ENCODE peak calls at places on chromosomes 12 and 14, in four cellular contexts. D, K, I and M are unnamed samples.

GRCh38 chr14:38716871-38717270 is 386.2 kb downstream of the SEC23A start:
- DNase-seq in K (no peak), D (no peak), I (no peak), M (no peak)

GRCh38 chr12:129854591-129854990 is 49.2 kb downstream of the TMEM132D start:
- DNase-seq in D (no peak), I (no peak), K (no peak), M (no peak)

GRCh38 chr12:1544991-1545700 is 49.2 kb downstream of the FBXL14 start:
- DNase-seq in K (no peak), I (no peak), D (no peak), M (peak)

GRCh38 chr12:63151061-63151897 is at the start of gene AVPR1A:
- DNase-seq in I (no peak), K (no peak), D (peak), M (no peak)

GRCh38 chr12:113958108-113958507 is 8.0 kb downstream of the RBM19 start:
- DNase-seq in K (no peak), D (no peak), I (no peak), M (no peak)

GRCh38 chr12:95918194-95918993 is 24.0 kb downstream of the CCDC38 start:
- DNase-seq in K (peak), D (peak), I (no peak), M (peak)

GRCh38 chr12:90794212-90794611 is 160.8 kb downstream of the CCER1 start:
- DNase-seq in D (no peak), I (no peak), K (no peak), M (peak)

GRCh38 chr14:28356819-28357218 is 409.8 kb upstream of the FOXG1 start:
- DNase-seq in D (no peak), K (no peak), I (no peak), M (no peak)

GRCh38 chr14:50726372-50727107 is 58.4 kb upstream of the SAV1 start:
- DNase-seq in K (no peak), D (no peak), I (peak), M (peak)

GRCh38 chr14:104202259-104203070 is 64.1 kb downstream of the KIF26A start:
- DNase-seq in K (peak), I (no peak), D (no peak), M (no peak)

GRCh38 chr14:94126800-94127199 is 2.6 kb downstream of the IFI27L2 start:
- DNase-seq in K (no peak), I (no peak), D (no peak), M (no peak)

GRCh38 chr12:77943466-77943865 is 112.8 kb downstream of the NAV3 start:
- DNase-seq in D (peak), I (no peak), K (peak), M (peak)

GRCh38 chr12:29726321-29726692 is 57.4 kb downstream of the TMTC1 start:
- DNase-seq in D (no peak), K (peak), I (no peak), M (peak)

GRCh38 chr12:49014547-49014946 is 4.0 kb downstream of the PRKAG1 start:
- DNase-seq in I (no peak), K (no peak), D (no peak), M (peak)

GRCh38 chr12:45409966-45410365 is 194.1 kb downstream of the ANO6 start:
- DNase-seq in D (no peak), I (peak), K (no peak), M (peak)

GRCh38 chr14:24179961-24180726 is 8.3 kb downstream of the REC8 start:
- DNase-seq in K (no peak), D (no peak), I (peak), M (peak)

GRCh38 chr12:69266045-69266635 is 26.8 kb downstream of the CPSF6 start:
- DNase-seq in D (no peak), K (no peak), I (peak), M (peak)

GRCh38 chr14:105241641-105242040 is 6.7 kb upstream of the BTBD6 start:
- DNase-seq in K (no peak), D (no peak), I (no peak), M (no peak)

GRCh38 chr14:90554341-90554740 is 157.5 kb downstream of the CALM1 start:
- DNase-seq in I (no peak), K (peak), D (no peak), M (no peak)

GRCh38 chr12:100959481-100959880 is 164.9 kb downstream of the ANO4 start:
- DNase-seq in K (no peak), D (no peak), I (peak), M (peak)

GRCh38 chr12:99138397-99138796 is 493.3 kb downstream of the APAF1 start:
- DNase-seq in K (no peak), I (no peak), D (no peak), M (no peak)

GRCh38 chr12:101925935-101926334 is 48.6 kb downstream of the DRAM1 start:
- DNase-seq in D (no peak), I (no peak), K (no peak), M (peak)

GRCh38 chr12:124508323-124509096 is 58.9 kb downstream of the NCOR2 start:
- DNase-seq in K (no peak), D (no peak), I (no peak), M (peak)
- TF ChIP-seq CTCF in K (no peak), D (peak), I (no peak), M (no peak)

GRCh38 chr12:132416827-132417226 is 73.1 kb upstream of the FBRSL1 start:
- DNase-seq in I (no peak), K (no peak), D (no peak), M (no peak)
- H3K4me3 ChIP-seq in I (no peak), K (no peak), D (no peak), M (no peak)

GRCh38 chr14:100117026-100117425 is 42.4 kb downstream of the DEGS2 start:
- DNase-seq in K (no peak), I (no peak), D (no peak), M (no peak)
- TF ChIP-seq CTCF in K (no peak), I (no peak), D (no peak), M (no peak)

DNA sequence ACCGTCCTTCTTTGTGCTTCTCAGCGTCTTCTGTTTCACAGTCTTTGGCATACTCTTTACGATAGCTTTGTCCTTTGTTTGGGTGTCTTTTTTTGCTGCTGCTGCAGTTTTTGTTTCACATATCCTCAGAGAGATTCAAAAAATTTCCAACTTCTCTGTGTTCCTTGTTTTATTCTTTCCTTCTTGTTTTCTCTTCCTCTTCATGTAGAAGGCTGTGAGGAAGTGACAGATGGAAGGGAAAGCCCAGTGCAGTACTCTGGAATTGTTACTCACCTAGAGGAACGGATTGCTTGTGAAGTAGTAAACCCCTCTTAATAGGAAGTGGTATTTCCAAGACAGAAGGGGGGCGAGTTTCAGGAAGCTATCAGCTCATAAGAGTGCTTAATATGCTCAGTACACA is 1.7 kb downstream of the CREBL2 start:
- DNase-seq in D (no peak), K (no peak), I (no peak), M (no peak)
- H3K4me3 ChIP-seq in D (no peak), K (peak), I (peak), M (no peak)